ENCODE peak calls at places on chromosomes 13 and 19, in six cellular contexts. N is adrenal gland, K is ovary, F is upper lobe of left lung, M is esophagus squamous epithelium, T is uterus. H is an unnamed sample.

GRCh38 chr13:32428581-32429072 is 697 bp upstream of the N4BP2L1 start:
- DNase-seq in N (peak), K (no peak), F (no peak), M (no peak), T (no peak), H (no peak)

GRCh38 chr19:1281270-1281894 is 4.3 kb upstream of the EFNA2 start:
- DNase-seq in N (no peak), K (no peak), F (no peak), M (no peak), T (no peak), H (no peak)

GRCh38 chr13:43360911-43361605 is 337.7 kb downstream of the DNAJC15 start:
- DNase-seq in N (no peak), K (no peak), F (no peak), M (no peak), T (no peak), H (no peak)

GRCh38 chr13:94217370-94217769 is 262.1 kb downstream of the DCT start:
- DNase-seq in N (no peak), K (no peak), F (no peak), M (no peak), T (no peak), H (no peak)

GRCh38 chr19:1223018-1223855 is 14.6 kb downstream of the CBARP start:
- DNase-seq in N (no peak), K (no peak), F (no peak), M (no peak), T (no peak), H (no peak)

GRCh38 chr19:55376381-55376933 is at the start of gene TMEM190:
- DNase-seq in N (no peak), K (no peak), F (no peak), M (no peak), T (no peak), H (no peak)

GRCh38 chr13:98489446-98490194 is 87.3 kb downstream of the STK24 start:
- DNase-seq in N (no peak), K (no peak), F (no peak), M (no peak), T (no peak), H (no peak)

GRCh38 chr13:45781553-45782326 is 69.8 kb downstream of the SIAH3 start:
- DNase-seq in N (peak), K (peak), F (no peak), M (no peak), T (peak), H (peak)

GRCh38 chr13:96749825-96750224 is 244.5 kb downstream of the OXGR1 start:
- DNase-seq in N (no peak), K (no peak), F (no peak), M (no peak), T (no peak), H (no peak)

GRCh38 chr13:51760592-51760991 is 43.4 kb downstream of the DHRS12 start:
- DNase-seq in N (no peak), K (peak), F (no peak), M (no peak), T (no peak), H (no peak)

GRCh38 chr19:15397782-15398181 is 18.2 kb upstream of the AKAP8 start:
- DNase-seq in N (no peak), K (no peak), F (no peak), M (no peak), T (no peak), H (no peak)

GRCh38 chr13:109272595-109273325 is 513.6 kb downstream of the IRS2 start:
- DNase-seq in N (no peak), K (no peak), F (no peak), M (no peak), T (no peak), H (no peak)

GRCh38 chr13:44719857-44720671 is 143.9 kb upstream of the TSC22D1 start:
- DNase-seq in N (no peak), K (no peak), F (no peak), M (no peak), T (no peak), H (no peak)

GRCh38 chr13:102392810-102393209 is 9.0 kb downstream of the FGF14 start:
- DNase-seq in N (no peak), K (no peak), F (no peak), M (no peak), T (no peak), H (no peak)

GRCh38 chr19:45051929-45052579 is 13.2 kb downstream of the CLASRP start:
- DNase-seq in N (no peak), K (no peak), F (no peak), M (no peak), T (no peak), H (no peak)

GRCh38 chr19:37691881-37692504 is 27.6 kb downstream of the ZNF607 start:
- DNase-seq in N (peak), K (peak), F (peak), M (peak), T (peak), H (peak)

GRCh38 chr13:112893570-112894422 is 75.2 kb upstream of the MCF2L start:
- DNase-seq in N (no peak), K (peak), F (peak), M (no peak), T (no peak), H (no peak)

GRCh38 chr13:37597477-37597876 is 1.1 kb downstream of the POSTN start:
- DNase-seq in N (no peak), K (no peak), F (no peak), M (no peak), T (no peak), H (no peak)

GRCh38 chr13:27751953-27752352 is 40.3 kb upstream of the GSX1 start:
- DNase-seq in N (no peak), K (no peak), F (no peak), M (no peak), T (no peak), H (no peak)

GRCh38 chr13:48562296-48563066 is 29.6 kb upstream of the RCBTB2 start:
- DNase-seq in N (no peak), K (no peak), F (peak), M (no peak), T (no peak), H (no peak)

GRCh38 chr13:66704110-66704509 is 526.0 kb downstream of the PCDH9 start:
- DNase-seq in N (no peak), K (no peak), F (no peak), M (no peak), T (no peak), H (no peak)

GRCh38 chr13:21683034-21683733 is 12.3 kb downstream of the FGF9 start:
- DNase-seq in N (peak), K (no peak), F (no peak), M (no peak), T (no peak), H (no peak)

GRCh38 chr13:27229642-27230041 is 21.7 kb upstream of the RPL21 start:
- DNase-seq in N (no peak), K (no peak), F (no peak), M (no peak), T (no peak), H (no peak)

GRCh38 chr19:35851213-35852028 is 883 bp downstream of the NPHS1 start:
- DNase-seq in N (no peak), K (no peak), F (no peak), M (no peak), T (no peak), H (no peak)
- TF ChIP-seq CTCF in N (no peak), K (no peak), F (no peak), M (no peak), T (no peak), H (no peak)

GRCh38 chr13:23579886-23580706 is 9.9 kb downstream of the TNFRSF19 start:
- DNase-seq in N (no peak), K (no peak), F (no peak), M (no peak), T (no peak), H (no peak)

GRCh38 chr13:23583491-23583890 is 13.3 kb downstream of the TNFRSF19 start:
- DNase-seq in N (no peak), K (no peak), F (no peak), M (no peak), T (no peak), H (no peak)

GRCh38 chr13:23578411-23579071 is 8.3 kb downstream of the TNFRSF19 start:
- DNase-seq in N (peak), K (peak), F (peak), M (no peak), T (peak), H (peak)

GRCh38 chr13:23575632-23576031 is 5.4 kb downstream of the TNFRSF19 start:
- DNase-seq in N (no peak), K (no peak), F (no peak), M (no peak), T (no peak), H (no peak)

DNA sequence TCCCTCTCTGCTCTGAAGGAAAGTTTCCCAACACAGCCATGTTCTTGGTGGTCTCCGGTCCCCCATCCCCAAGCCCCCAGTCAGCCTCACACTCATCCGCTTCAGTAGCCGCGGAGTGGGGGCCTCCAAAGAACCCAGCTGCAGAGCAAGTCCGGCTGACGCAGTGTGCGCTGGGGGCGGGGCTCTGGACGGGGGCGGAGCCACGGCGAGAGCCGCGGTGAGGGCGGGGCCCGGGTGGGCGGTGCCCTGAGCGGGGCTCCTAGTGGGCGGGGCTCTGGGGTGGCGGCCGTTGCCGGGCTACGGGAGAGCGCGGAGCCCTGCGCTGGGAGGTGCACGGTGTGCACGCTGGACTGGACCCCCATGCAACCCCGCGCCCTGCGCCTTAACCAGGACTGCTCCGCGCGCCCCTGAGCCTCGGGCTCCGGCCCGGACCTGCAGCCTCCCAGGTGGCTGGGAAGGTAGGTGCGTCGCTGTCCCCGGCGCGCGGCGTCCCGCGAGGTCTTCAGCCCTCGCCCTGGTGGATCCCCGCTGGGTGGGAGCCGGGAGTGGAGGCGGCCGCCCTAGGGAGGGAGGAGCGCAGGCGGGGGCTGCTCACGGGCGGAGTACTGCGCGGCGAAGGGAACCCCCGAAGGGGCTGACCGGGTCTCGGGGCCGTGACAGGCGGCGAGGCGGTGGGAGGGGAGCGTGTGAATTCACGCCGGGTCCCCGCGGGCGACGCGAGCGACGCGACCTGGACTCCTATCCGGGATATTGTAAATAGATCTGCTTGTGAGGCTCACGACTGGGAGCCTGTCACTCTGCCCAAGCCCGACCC is 9.1 kb downstream of the TNFRSF19 start:
- DNase-seq in N (peak), K (peak), F (peak), M (peak), T (peak), H (peak)
- TF ChIP-seq POLR2A in N (peak), K (peak), F (no peak), M (peak), T (peak), H (no peak)

GRCh38 chr19:3411636-3412035 is 45.3 kb downstream of the NFIC start:
- DNase-seq in N (no peak), K (no peak), F (no peak), M (no peak), T (no peak), H (no peak)

GRCh38 chr19:3412066-3412465 is 45.7 kb downstream of the NFIC start:
- DNase-seq in N (no peak), K (no peak), F (no peak), M (no peak), T (no peak), H (no peak)

GRCh38 chr19:3408996-3409345 is 42.6 kb downstream of the NFIC start:
- DNase-seq in N (no peak), K (no peak), F (no peak), M (no peak), T (no peak), H (no peak)

GRCh38 chr19:3407556-3408516 is 41.5 kb downstream of the NFIC start:
- DNase-seq in N (peak), K (peak), F (no peak), M (no peak), T (peak), H (no peak)

GRCh38 chr19:3409346-3410064 is 43.1 kb downstream of the NFIC start:
- DNase-seq in N (peak), K (no peak), F (peak), M (no peak), T (peak), H (peak)
- H3K4me3 ChIP-seq in N (no peak), K (peak), F (peak), M (peak), T (peak), H (no peak)

GRCh38 chr13:73288596-73288995 is 229.8 kb downstream of the KLF5 start:
- DNase-seq in N (no peak), K (no peak), F (no peak), M (no peak), T (no peak), H (no peak)

GRCh38 chr13:73287871-73288270 is 229.1 kb downstream of the KLF5 start:
- DNase-seq in N (no peak), K (no peak), F (no peak), M (no peak), T (no peak), H (no peak)

GRCh38 chr13:73290844-73291243 is 232.0 kb downstream of the KLF5 start:
- DNase-seq in N (no peak), K (no peak), F (no peak), M (no peak), T (no peak), H (no peak)

GRCh38 chr13:73284475-73284874 is 225.7 kb downstream of the KLF5 start:
- DNase-seq in N (no peak), K (no peak), F (no peak), M (no peak), T (no peak), H (no peak)

GRCh38 chr13:73286177-73286576 is 227.4 kb downstream of the KLF5 start:
- DNase-seq in N (no peak), K (no peak), F (no peak), M (no peak), T (no peak), H (no peak)
- TF ChIP-seq CTCF in N (no peak), K (no peak), F (no peak), M (no peak), T (no peak), H (no peak)

GRCh38 chr19:33621811-33622504 is at the start of gene CHST8:
- DNase-seq in N (no peak), K (peak), F (no peak), M (no peak), T (peak), H (no peak)
- TF ChIP-seq POLR2A in N (no peak), K (no peak), F (no peak), M (no peak), T (no peak), H (no peak)

DNA sequence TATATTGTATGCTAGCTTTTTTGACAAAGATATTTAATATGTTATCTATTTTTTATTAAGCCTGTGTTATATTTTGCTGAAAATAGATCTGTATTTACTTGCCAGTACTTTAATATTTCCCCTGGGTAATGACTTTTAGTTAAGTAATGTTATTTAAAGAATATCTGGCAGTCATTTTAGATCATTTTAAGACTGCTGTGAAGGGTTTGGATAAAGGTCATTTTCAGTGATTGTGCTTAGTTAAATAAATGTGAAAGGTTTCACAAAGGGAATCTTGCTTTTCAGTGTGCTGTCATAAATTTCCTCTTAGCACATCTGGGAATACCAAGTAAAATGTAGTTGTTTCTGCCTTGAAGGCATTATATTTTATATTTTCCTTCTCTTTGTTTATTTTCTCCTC is 88.0 kb downstream of the MAB21L1 start:
- DNase-seq in N (no peak), K (no peak), F (no peak), M (no peak), T (no peak), H (no peak)
- H3K4me3 ChIP-seq in N (no peak), K (no peak), F (no peak), M (no peak), T (no peak), H (no peak)

H was measured in lower leg skin.